ENCODE peak calls at places on chromosome 22, in ten cellular contexts. L, U, D, B, F, P, I, M, W and N are unnamed samples.

GRCh38 chr22:36453266-36453607 is 28.2 kb downstream of the TXN2 start:
- DNase-seq in B (peak), P (peak), D (no peak), I (no peak), L (no peak), U (no peak), W (peak), M (no peak), F (no peak), N (no peak)

GRCh38 chr22:33678523-33678922 is 241.8 kb downstream of the LARGE1 start:
- DNase-seq in I (no peak), D (no peak), F (no peak), L (no peak), B (no peak), M (peak), W (no peak), P (no peak), U (no peak), N (no peak)

GRCh38 chr22:49364398-49364797 is 463.3 kb downstream of the BRD1 start:
- DNase-seq in U (no peak), F (no peak), L (no peak), W (no peak), M (no peak), P (no peak), D (no peak), B (no peak), I (no peak), N (no peak)

GRCh38 chr22:36193577-36193976 is 8.0 kb downstream of the APOL4 start:
- DNase-seq in U (no peak), D (no peak), B (peak), L (no peak), M (no peak), P (no peak), W (no peak), I (no peak), F (no peak), N (no peak)

GRCh38 chr22:27380826-27381225 is 420.7 kb downstream of the MN1 start:
- DNase-seq in P (no peak), U (no peak), L (no peak), B (no peak), M (no peak), I (no peak), D (no peak), W (no peak), F (no peak), N (no peak)

GRCh38 chr22:31929126-31929928 is 15.0 kb upstream of the YWHAH start:
- DNase-seq in F (no peak), W (peak), P (peak), L (no peak), B (no peak), I (no peak), D (peak), M (no peak), U (no peak), N (no peak)

GRCh38 chr22:39748877-39749276 is 144.7 kb downstream of the ENTHD1 start:
- DNase-seq in P (peak), I (no peak), D (no peak), W (peak), M (peak), F (no peak), U (no peak), B (no peak), L (no peak), N (no peak)

GRCh38 chr22:18088825-18089568 is 11.2 kb downstream of the PEX26 start:
- DNase-seq in U (no peak), W (no peak), D (no peak), B (no peak), P (no peak), M (no peak), F (no peak), I (no peak), L (no peak), N (no peak)

GRCh38 chr22:28949788-28950187 is 66.4 kb downstream of the ZNRF3 start:
- DNase-seq in L (no peak), D (no peak), B (no peak), W (peak), U (no peak), M (no peak), P (no peak), F (no peak), I (no peak), N (no peak)

GRCh38 chr22:23686416-23687024 is 4.3 kb upstream of the RGL4 start:
- DNase-seq in F (no peak), M (no peak), B (no peak), D (no peak), P (no peak), W (no peak), L (no peak), U (no peak), I (no peak), N (no peak)

GRCh38 chr22:19800761-19801244 is 40.2 kb downstream of the TBX1 start:
- DNase-seq in M (peak), L (peak), P (peak), U (no peak), W (peak), D (no peak), B (no peak), F (peak), I (no peak), N (peak)

GRCh38 chr22:39574779-39575551 is 4.4 kb downstream of the CACNA1I start:
- DNase-seq in I (no peak), U (no peak), D (no peak), F (no peak), W (peak), M (peak), B (no peak), P (peak), L (no peak), N (peak)

GRCh38 chr22:25898707-25899365 is 156.8 kb downstream of the MYO18B start:
- DNase-seq in U (no peak), B (no peak), W (no peak), M (peak), L (peak), I (no peak), F (peak), D (no peak), P (no peak), N (no peak)

GRCh38 chr22:37501610-37502341 is 15.6 kb upstream of the MFNG start:
- DNase-seq in M (peak), F (no peak), P (peak), W (peak), B (peak), L (peak), U (peak), D (no peak), I (no peak), N (peak)

GRCh38 chr22:48240935-48241230 is 1478.4 kb downstream of the TBC1D22A start:
- DNase-seq in L (no peak), P (no peak), W (no peak), B (no peak), F (no peak), M (no peak), U (no peak), I (no peak), D (no peak), N (no peak)

GRCh38 chr22:38085501-38085900 is 1.5 kb upstream of the SLC16A8 start:
- DNase-seq in U (no peak), F (no peak), D (no peak), L (no peak), W (no peak), B (no peak), P (no peak), I (no peak), M (no peak), N (no peak)

GRCh38 chr22:27462190-27462589 is 339.4 kb downstream of the MN1 start:
- DNase-seq in I (no peak), U (no peak), F (peak), D (no peak), B (no peak), L (no peak), M (no peak), P (peak), W (peak), N (no peak)

GRCh38 chr22:37965940-37966664 is 12.6 kb downstream of the POLR2F start:
- DNase-seq in P (no peak), L (no peak), I (no peak), F (no peak), D (no peak), U (no peak), M (no peak), B (no peak), W (peak), N (peak)

GRCh38 chr22:20239951-20240773 is 28.0 kb downstream of the RTN4R start:
- DNase-seq in I (no peak), M (no peak), L (no peak), P (no peak), W (no peak), B (no peak), D (peak), F (peak), U (no peak), N (no peak)

GRCh38 chr22:43853328-43853931 is 8.9 kb downstream of the SULT4A1 start:
- DNase-seq in U (peak), B (peak), L (no peak), I (no peak), M (peak), D (no peak), F (no peak), P (no peak), W (no peak), N (no peak)

GRCh38 chr22:31611065-31611760 is 50.8 kb downstream of the PISD start:
- DNase-seq in B (no peak), W (no peak), M (no peak), I (no peak), F (no peak), L (no peak), U (no peak), P (no peak), D (no peak), N (no peak)

GRCh38 chr22:46795140-46795539 is 32.7 kb downstream of the TBC1D22A start:
- DNase-seq in L (no peak), F (no peak), D (no peak), W (no peak), M (no peak), P (no peak), I (no peak), U (no peak), B (no peak), N (no peak)

GRCh38 chr22:25797891-25798290 is 55.9 kb downstream of the MYO18B start:
- DNase-seq in I (no peak), P (no peak), U (no peak), M (no peak), W (no peak), D (no peak), F (no peak), B (no peak), L (no peak), N (no peak)

GRCh38 chr22:40668611-40669390 is 10.5 kb upstream of the MCHR1 start:
- DNase-seq in L (no peak), U (no peak), M (peak), W (peak), P (peak), F (no peak), I (no peak), B (peak), D (no peak), N (peak)

GRCh38 chr22:23263651-23264555 is 83.6 kb downstream of the BCR start:
- DNase-seq in M (no peak), B (no peak), I (no peak), W (no peak), P (no peak), D (no peak), L (no peak), F (no peak), U (no peak), N (no peak)

GRCh38 chr22:36726007-36726380 is 22.4 kb upstream of the CACNG2 start:
- DNase-seq in M (peak), W (no peak), F (no peak), P (no peak), I (no peak), L (no peak), B (no peak), U (no peak), D (no peak), N (no peak)

GRCh38 chr22:35661377-35661937 is 13.2 kb downstream of the APOL6 start:
- DNase-seq in I (no peak), P (no peak), B (peak), D (no peak), U (no peak), F (no peak), W (peak), L (no peak), M (no peak), N (peak)

GRCh38 chr22:39558950-39559349 is 11.6 kb upstream of the CACNA1I start:
- DNase-seq in F (no peak), P (no peak), L (no peak), M (no peak), B (no peak), D (no peak), U (no peak), W (no peak), I (no peak), N (no peak)

GRCh38 chr22:38219644-38220043 is 17.9 kb downstream of the MAFF start:
- DNase-seq in B (no peak), D (no peak), I (no peak), U (no peak), M (no peak), L (no peak), P (no peak), W (no peak), F (no peak), N (no peak)

GRCh38 chr22:49212466-49212865 is 615.2 kb downstream of the BRD1 start:
- DNase-seq in M (no peak), D (no peak), F (no peak), B (no peak), U (no peak), L (no peak), W (no peak), P (no peak), I (no peak), N (no peak)

GRCh38 chr22:48567213-48567975 is 1260.3 kb downstream of the BRD1 start:
- DNase-seq in W (no peak), L (no peak), D (no peak), F (no peak), I (no peak), B (no peak), P (no peak), U (no peak), M (peak), N (no peak)

GRCh38 chr22:29635734-29636357 is 32.4 kb downstream of the NF2 start:
- DNase-seq in P (peak), U (no peak), M (peak), B (peak), F (no peak), L (peak), I (no peak), W (peak), D (peak), N (no peak)

GRCh38 chr22:26321469-26321913 is 107.6 kb upstream of the ASPHD2 start:
- DNase-seq in B (no peak), L (no peak), F (no peak), W (peak), I (no peak), D (no peak), P (peak), M (peak), U (peak), N (peak)

GRCh38 chr22:48237466-48237865 is 1475.0 kb downstream of the TBC1D22A start:
- DNase-seq in L (no peak), D (no peak), P (no peak), I (no peak), F (no peak), B (no peak), U (no peak), M (no peak), W (no peak), N (no peak)

GRCh38 chr22:38501797-38502672 is 4.1 kb downstream of the DDX17 start:
- DNase-seq in D (no peak), I (no peak), B (no peak), M (no peak), U (no peak), F (no peak), P (no peak), L (no peak), W (no peak), N (no peak)

GRCh38 chr22:40043086-40043485 is 48.3 kb downstream of the FAM83F start:
- DNase-seq in F (no peak), D (no peak), B (no peak), M (no peak), P (no peak), L (no peak), W (no peak), U (peak), I (no peak), N (no peak)

GRCh38 chr22:22060200-22061084 is 77.9 kb upstream of the TOP3B start:
- DNase-seq in U (peak), F (peak), B (peak), P (peak), D (peak), I (peak), W (peak), L (peak), M (peak), N (peak)

GRCh38 chr22:50422046-50422445 is 52.8 kb downstream of the SBF1 start:
- DNase-seq in I (no peak), W (no peak), M (no peak), U (no peak), P (no peak), L (no peak), F (no peak), B (no peak), D (no peak), N (no peak)